ENCODE peak calls at places on chromosome 12, in seven cellular contexts. V is SK-N-SH, T is H1, B is HCT116, P is HepG2, A is K562, X is GM12878. H is an unnamed sample. For H3K4me1 and H3K36me3, the result is how much of the 10 kb centered on the place peaks cover.

GRCh38 chr12:48388938-48389337 is 38.2 kb upstream of the ZNF641 start:
- DNase-seq in V (no peak), T (no peak), B (no peak), P (no peak), A (no peak), X (no peak), H (no peak)

GRCh38 chr12:51951843-51952722 is 584 bp downstream of the ACVR1B start:
- DNase-seq in V (peak), T (no peak), B (no peak), P (no peak), A (peak), X (no peak), H (no peak)

GRCh38 chr12:24664151-24664550 is 284.8 kb downstream of the BCAT1 start:
- DNase-seq in V (no peak), T (no peak), B (no peak), P (no peak), A (no peak), X (no peak), H (no peak)

GRCh38 chr12:122990561-122990960 is 10.1 kb downstream of the ARL6IP4 start:
- DNase-seq in V (no peak), T (no peak), B (no peak), P (no peak), A (no peak), X (no peak), H (no peak)

GRCh38 chr12:40446385-40446784 is 221.6 kb downstream of the LRRK2 start:
- DNase-seq in V (peak), T (no peak), B (peak), P (peak), A (peak), X (no peak), H (peak)

GRCh38 chr12:123034865-123035264 is 54.4 kb downstream of the ARL6IP4 start:
- DNase-seq in V (no peak), T (no peak), B (no peak), P (no peak), A (no peak), X (no peak), H (no peak)

GRCh38 chr12:11834925-11835324 is 185.5 kb downstream of the ETV6 start:
- DNase-seq in V (no peak), T (no peak), B (no peak), P (no peak), A (no peak), X (no peak), H (no peak)

GRCh38 chr12:102567031-102567985 is 86.9 kb upstream of the IGF1 start:
- DNase-seq in V (peak), T (no peak), B (no peak), P (no peak), A (no peak), X (no peak), H (no peak)

GRCh38 chr12:17759982-17760381 is 330.0 kb downstream of the RERGL start:
- DNase-seq in V (no peak), T (no peak), B (no peak), P (no peak), A (no peak), X (no peak), H (no peak)

GRCh38 chr12:104588048-104588942 is 131.5 kb downstream of the CHST11 start:
- DNase-seq in V (no peak), T (no peak), B (peak), P (no peak), A (no peak), X (no peak), H (no peak)

GRCh38 chr12:119804011-119804641 is 73.0 kb downstream of the CIT start:
- DNase-seq in V (peak), T (peak), B (peak), P (peak), A (peak), X (no peak), H (peak)

GRCh38 chr12:57518920-57519757 is 1.2 kb downstream of the DDIT3 start:
- DNase-seq in V (no peak), T (no peak), B (no peak), P (peak), A (no peak), X (no peak), H (no peak)

GRCh38 chr12:650983-651382 is 12.3 kb downstream of the NINJ2 start:
- DNase-seq in V (no peak), T (no peak), B (no peak), P (no peak), A (no peak), X (no peak), H (no peak)

GRCh38 chr12:92007787-92008186 is 137.9 kb downstream of the BTG1 start:
- DNase-seq in V (no peak), T (no peak), B (no peak), P (no peak), A (no peak), X (no peak), H (no peak)

GRCh38 chr12:32440120-32440865 is 40.9 kb downstream of the FGD4 start:
- DNase-seq in V (no peak), T (no peak), B (no peak), P (no peak), A (no peak), X (no peak), H (no peak)

DNA sequence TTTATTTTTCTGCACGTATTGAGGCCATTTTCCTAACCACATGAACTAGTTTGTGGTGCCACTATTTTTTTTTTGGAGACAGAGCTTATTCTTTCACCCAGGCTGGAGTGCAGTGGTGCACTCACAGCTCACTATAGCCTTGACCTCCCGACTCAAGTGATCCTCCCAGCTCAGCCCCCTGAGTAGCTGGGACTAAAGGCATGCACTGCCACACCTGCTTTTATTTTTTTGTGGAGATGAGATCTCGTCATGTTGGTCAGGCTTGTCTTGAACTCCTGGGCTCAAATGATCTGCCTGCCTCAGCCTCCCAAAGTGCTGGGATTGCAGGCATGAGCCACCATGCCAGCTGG is 60.1 kb downstream of the DIP2B start:
- DNase-seq in V (no peak), T (no peak), B (no peak), P (no peak), A (no peak), X (no peak), H (no peak)
- H3K4me1 ChIP-seq in V (under half), T (under half), B (under half), P (half or more), A (under half), X (under half), H (under half)

GRCh38 chr12:31300341-31300740 is 25.6 kb downstream of the SINHCAF start:
- DNase-seq in V (no peak), T (no peak), B (no peak), P (no peak), A (no peak), X (no peak), H (no peak)
- H3K36me3 ChIP-seq in V (under half), T (half or more), B (under half), P (half or more), A (half or more), X (under half), H (half or more)

DNA sequence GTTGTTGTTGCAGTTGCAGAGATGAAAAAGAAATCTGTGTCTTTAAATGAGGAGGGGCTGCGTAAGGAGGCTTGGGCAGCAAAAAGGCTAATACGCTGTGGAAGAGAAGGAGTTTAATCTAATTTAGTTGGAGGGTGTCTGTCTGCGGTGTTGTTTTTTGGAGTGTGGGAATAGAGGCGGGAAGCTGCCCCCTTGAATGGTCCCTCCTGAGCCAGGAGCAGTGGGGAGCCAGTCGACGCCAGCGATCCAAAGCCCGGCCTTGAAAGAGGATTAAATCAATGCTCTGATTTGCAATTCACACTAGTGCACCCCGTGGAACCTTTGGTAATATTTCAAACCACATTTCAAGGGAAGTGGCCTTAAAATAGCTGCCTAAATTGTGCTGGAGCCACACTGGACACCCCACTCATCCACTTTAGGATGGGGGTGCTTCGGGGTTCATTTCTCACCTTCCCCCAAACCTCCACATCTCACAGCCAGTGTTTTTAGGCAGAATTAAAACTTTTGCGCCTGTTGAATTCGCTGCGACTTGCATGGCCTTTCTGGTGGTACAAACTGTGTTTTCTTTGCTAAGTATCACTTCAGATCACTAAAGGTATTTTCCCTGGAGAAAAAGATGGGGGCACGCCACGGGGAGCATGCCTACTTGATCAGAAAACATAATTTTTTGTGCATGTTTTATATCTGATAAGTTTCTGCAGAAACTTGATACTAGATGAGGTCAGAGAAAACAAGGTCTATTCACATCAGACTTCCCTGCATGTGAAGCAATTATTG is 4.1 kb upstream of the FZD10 start:
- DNase-seq in V (no peak), T (no peak), B (no peak), P (no peak), A (no peak), X (no peak), H (no peak)
- TF ChIP-seq YY1 in V (no peak), T (no peak), B (no peak), P (no peak), A (no peak), X (no peak), H (no peak)

DNA sequence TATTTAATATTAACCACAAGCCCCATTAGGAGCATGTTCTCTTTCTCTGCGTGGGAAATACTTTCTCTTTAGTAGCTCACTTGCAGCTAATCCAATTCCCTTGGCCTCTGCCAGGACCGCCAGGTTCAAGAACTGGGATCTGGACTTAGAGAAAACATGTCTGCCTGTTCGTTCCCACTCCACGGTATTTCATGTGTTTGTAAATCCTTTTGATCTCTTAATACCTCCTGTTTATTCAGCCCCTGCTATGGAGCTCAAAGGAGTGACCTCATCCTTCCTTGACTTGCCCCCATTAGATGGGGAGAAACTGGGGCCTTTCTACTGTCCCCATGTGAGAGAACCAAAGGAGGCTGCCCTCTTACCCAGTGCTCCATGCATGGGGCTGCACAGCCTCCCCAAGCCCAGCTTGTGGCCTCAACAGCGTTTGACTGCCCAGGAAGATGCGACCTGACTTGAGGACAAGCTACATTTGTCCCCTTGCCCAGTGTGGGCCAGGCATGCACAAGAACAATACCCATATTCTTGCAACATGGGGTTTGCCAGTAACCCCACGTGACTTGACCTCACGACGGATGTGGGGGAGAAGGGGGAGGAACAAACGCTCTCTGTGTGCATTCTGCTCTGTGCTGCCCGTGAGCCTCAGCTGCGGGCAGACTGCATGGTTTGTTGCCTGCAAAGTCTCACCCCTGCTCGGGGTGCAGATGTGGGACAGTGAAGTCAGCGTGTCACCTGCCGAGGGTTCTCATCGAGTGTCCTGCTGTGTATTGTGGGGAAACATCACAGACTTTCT is 30.3 kb downstream of the CD9 start:
- DNase-seq in V (no peak), T (no peak), B (no peak), P (peak), A (no peak), X (peak), H (no peak)
- H3K4me1 ChIP-seq in V (under half), T (under half), B (under half), P (half or more), A (under half), X (under half), H (under half)